ENCODE peak calls at places on chromosome 18, in seven cellular contexts. S is heart right ventricle; P is CD4-positive, CD25-positive, alpha-beta regulatory T cell; Z is stomach; F is thoracic aorta; D is IMR-90; V is HCT116. Y is an unnamed sample.
A peak's percentile ranks its signal among the peaks of the same experiment; 100 is the strongest.

GRCh38 chr18:32847719-32848118 is 74.9 kb upstream of the KLHL14 start:
- DNase-seq in P (no peak), S (no peak), Z (no peak), F (no peak), D (no peak), V (no peak), Y (no peak)

GRCh38 chr18:75016025-75016717 is 192.8 kb downstream of the PTGR3 start:
- DNase-seq in P (no peak), Z (no peak), D (no peak), S (no peak), V (no peak), F (no peak), Y (no peak)

GRCh38 chr18:31741096-31741735 is 19.5 kb downstream of the SLC25A52 start:
- DNase-seq in Z (peak; percentile 61), F (peak; percentile 17), S (peak; percentile 20), P (peak; percentile 36), V (peak; percentile 22), D (peak; percentile 36), Y (peak; percentile 36)

GRCh38 chr18:777021-777420 is 35.0 kb downstream of the YES1 start:
- DNase-seq in S (no peak), Z (no peak), D (peak; percentile 48), P (no peak), F (no peak), V (no peak), Y (no peak)

GRCh38 chr18:47370052-47370451 is 118.6 kb upstream of the SKOR2 start:
- DNase-seq in F (no peak), P (no peak), S (no peak), V (no peak), Z (no peak), D (no peak), Y (no peak)

GRCh38 chr18:32440478-32440877 is 30.2 kb downstream of the GAREM1 start:
- DNase-seq in Z (no peak), F (no peak), P (no peak), V (no peak), S (no peak), D (no peak), Y (no peak)

GRCh38 chr18:37565985-37566478 is 434 bp upstream of the CELF4 start:
- DNase-seq in D (peak; percentile 5), P (no peak), S (peak; percentile 54), F (no peak), V (no peak), Z (peak; percentile 33), Y (peak; percentile 50)

GRCh38 chr18:75066223-75066622 is 142.7 kb downstream of the PTGR3 start:
- DNase-seq in S (no peak), F (no peak), V (no peak), Z (no peak), P (no peak), D (no peak), Y (no peak)

GRCh38 chr18:32095156-32095555 is 3.5 kb downstream of the RNF138 start:
- DNase-seq in S (no peak), F (no peak), Z (no peak), D (no peak), P (no peak), V (no peak), Y (no peak)

DNA sequence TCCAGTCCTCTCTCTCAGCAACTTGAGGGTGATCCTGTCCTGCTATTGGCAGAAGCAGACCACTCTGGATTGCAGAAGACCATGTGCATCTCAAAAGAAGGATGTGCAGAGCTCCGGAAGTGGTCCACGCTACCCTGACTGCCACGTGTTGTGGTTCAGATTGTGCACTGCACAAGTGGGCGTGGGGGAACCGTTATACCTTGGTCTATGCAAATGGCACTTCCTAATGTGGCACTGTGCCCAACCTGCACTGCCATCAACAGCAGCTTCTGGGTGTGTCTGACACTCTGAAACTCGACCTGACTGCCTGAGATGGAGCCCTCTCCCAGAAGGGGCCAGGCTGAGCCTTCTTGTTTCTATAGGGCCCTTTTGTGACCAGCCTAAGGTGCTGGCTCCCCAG is 219.1 kb downstream of the ZNF516 start:
- DNase-seq in F (no peak), S (no peak), P (no peak), Z (no peak), V (no peak), D (no peak), Y (no peak)
- H3K4me1 ChIP-seq in F (no peaks in the 10 kb centered on the region), S (no peaks in the 10 kb centered on the region), P (no peaks in the 10 kb centered on the region), Z (no peaks in the 10 kb centered on the region), V (no peaks in the 10 kb centered on the region), D (no peaks in the 10 kb centered on the region), Y (no peaks in the 10 kb centered on the region)

DNA sequence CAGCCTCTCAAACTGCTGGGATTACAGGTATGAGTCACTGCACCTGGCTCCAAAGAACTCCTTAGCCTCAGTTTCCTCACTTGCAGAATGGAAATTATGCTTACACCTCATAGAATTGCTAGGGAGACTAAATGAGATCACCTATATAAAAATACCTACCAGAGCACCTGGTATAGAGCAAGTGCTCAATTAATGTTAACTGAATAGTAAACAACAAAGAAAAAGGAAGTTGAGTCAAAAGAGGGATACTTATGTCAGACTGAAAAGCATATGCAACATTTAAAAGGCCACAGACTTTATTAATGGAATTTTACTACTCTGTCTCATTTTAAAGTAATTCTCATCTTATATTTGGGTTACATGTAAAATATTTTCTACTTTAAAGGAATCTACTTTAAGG is 138.3 kb upstream of the SMAD7 start:
- DNase-seq in Z (no peak), V (no peak), D (no peak), P (no peak), S (no peak), F (no peak), Y (no peak)
- H3K4me1 ChIP-seq in Z (peaks cover 2% of the 10 kb centered on the region), V (no peaks in the 10 kb centered on the region), D (peaks cover 4% of the 10 kb centered on the region), P (no peaks in the 10 kb centered on the region), S (no peaks in the 10 kb centered on the region), F (peaks cover 2% of the 10 kb centered on the region), Y (no peaks in the 10 kb centered on the region)

DNA sequence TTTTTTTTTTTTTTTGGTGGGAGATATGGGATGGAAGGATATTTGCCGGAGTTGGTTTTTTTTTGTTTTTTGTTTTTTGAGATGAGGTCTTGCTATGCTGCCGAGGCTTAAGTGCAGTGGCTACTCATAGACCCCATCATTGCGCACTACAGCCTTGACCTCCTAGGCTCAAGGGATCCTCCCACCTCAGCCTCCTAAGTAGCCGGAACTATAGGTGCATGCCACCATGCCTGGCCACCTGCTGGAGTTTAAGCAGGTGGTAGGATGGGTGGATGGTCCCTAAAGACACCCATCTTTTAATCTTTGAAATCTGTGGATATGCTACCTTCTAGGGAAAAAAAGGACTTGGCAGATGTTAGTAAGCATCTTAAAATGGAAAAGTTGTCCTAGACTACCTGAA is 169.8 kb downstream of the TGIF1 start:
- DNase-seq in Z (no peak), S (no peak), V (no peak), D (no peak), P (no peak), F (no peak), Y (no peak)
- H3K4me1 ChIP-seq in Z (peaks cover 42% of the 10 kb centered on the region), S (peaks cover 24% of the 10 kb centered on the region), V (peaks cover 82% of the 10 kb centered on the region), D (peaks cover 20% of the 10 kb centered on the region), P (peaks cover 7% of the 10 kb centered on the region), F (peaks cover 32% of the 10 kb centered on the region), Y (peaks cover 1% of the 10 kb centered on the region)

DNA sequence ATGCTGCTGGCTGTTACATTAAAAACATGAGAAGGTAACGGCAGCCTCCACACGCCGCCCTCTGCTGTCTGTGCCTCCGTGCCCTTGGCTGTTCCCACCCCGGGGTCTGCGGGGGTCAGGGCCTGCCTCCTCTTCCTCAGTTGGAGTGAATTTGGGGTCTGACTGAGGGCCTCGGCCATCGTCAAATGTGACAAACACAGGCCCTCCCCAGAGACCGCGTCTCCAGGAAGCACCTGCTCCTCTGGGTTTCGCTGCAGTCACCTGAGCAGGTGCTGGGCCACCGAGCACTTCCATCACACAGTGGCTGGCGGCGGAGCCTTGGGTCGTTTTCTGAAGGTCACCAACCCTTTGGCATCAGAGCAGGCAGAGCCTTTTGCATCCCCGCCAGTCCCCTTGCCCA is 70.9 kb downstream of the NFATC1 start:
- DNase-seq in V (no peak), S (no peak), P (no peak), F (no peak), D (no peak), Z (no peak), Y (no peak)
- H3K4me1 ChIP-seq in V (no peaks in the 10 kb centered on the region), S (peaks cover 27% of the 10 kb centered on the region), P (no peaks in the 10 kb centered on the region), F (no peaks in the 10 kb centered on the region), D (no peaks in the 10 kb centered on the region), Z (peaks cover 8% of the 10 kb centered on the region), Y (no peaks in the 10 kb centered on the region)

GRCh38 chr18:44713435-44713834 is 32.7 kb downstream of the SETBP1 start:
- DNase-seq in P (no peak), V (no peak), S (no peak), D (no peak), F (no peak), Z (no peak), Y (no peak)
- H3K4me1 ChIP-seq in P (no peaks in the 10 kb centered on the region), V (no peaks in the 10 kb centered on the region), S (peaks cover 12% of the 10 kb centered on the region), D (no peaks in the 10 kb centered on the region), F (peaks cover 21% of the 10 kb centered on the region), Z (peaks cover 53% of the 10 kb centered on the region), Y (peaks cover 7% of the 10 kb centered on the region)

GRCh38 chr18:23071285-23071684 is 64.0 kb upstream of the CABLES1 start:
- DNase-seq in P (peak; percentile 64), D (peak; percentile 72), S (peak; percentile 25), V (no peak), F (no peak), Z (peak; percentile 50), Y (peak; percentile 34)
- H3K4me1 ChIP-seq in P (peaks cover 61% of the 10 kb centered on the region), D (peaks cover 2% of the 10 kb centered on the region), S (peaks cover 2% of the 10 kb centered on the region), V (no peaks in the 10 kb centered on the region), F (no peaks in the 10 kb centered on the region), Z (peaks cover 10% of the 10 kb centered on the region), Y (no peaks in the 10 kb centered on the region)